ENCODE peak calls at places on chromosomes 12 and 14, in four cellular contexts. O is LHCN-M2, L is mucosa of gallbladder, U is epithelial cell of prostate. A is an unnamed sample.

GRCh38 chr14:104592785-104593184 is 11.8 kb downstream of the TMEM179 start:
- DNase-seq in O (no peak), L (no peak), U (no peak), A (no peak)

GRCh38 chr14:64465856-64466554 is 706 bp downstream of the AKAP5 start:
- DNase-seq in O (peak; percentile 39), L (peak; percentile 22), U (no peak), A (no peak)

GRCh38 chr12:112584266-112584722 is 165.5 kb downstream of the PTPN11 start:
- DNase-seq in O (no peak), L (no peak), U (no peak), A (no peak)

GRCh38 chr14:37787879-37788494 is 192.6 kb downstream of the TTC6 start:
- DNase-seq in O (no peak), L (no peak), U (no peak), A (no peak)

GRCh38 chr12:14892726-14893442 is 7.2 kb upstream of the MGP start:
- DNase-seq in O (peak; percentile 34), L (peak; percentile 34), U (no peak), A (no peak)

GRCh38 chr12:65721541-65722190 is 102.6 kb upstream of the HMGA2 start:
- DNase-seq in O (no peak), L (no peak), U (no peak), A (no peak)

GRCh38 chr14:32584079-32584478 is 255.0 kb downstream of the AKAP6 start:
- DNase-seq in O (no peak), L (no peak), U (no peak), A (no peak)

GRCh38 chr14:101775756-101776292 is 14.3 kb downstream of the PPP2R5C start:
- DNase-seq in O (no peak), L (no peak), U (no peak), A (no peak)

GRCh38 chr12:13573698-13574321 is 377.3 kb downstream of the EMP1 start:
- DNase-seq in O (peak; percentile 18), L (no peak), U (peak; percentile 51), A (no peak)

GRCh38 chr14:22370084-22370847 is 218.8 kb downstream of the DAD1 start:
- DNase-seq in O (no peak), L (no peak), U (peak; percentile 77), A (no peak)

GRCh38 chr12:459430-460258 is at the start of gene B4GALNT3:
- DNase-seq in O (no peak), L (peak; percentile 27), U (no peak), A (peak; percentile 20)

GRCh38 chr12:58896278-58896677 is 24.0 kb downstream of the LRIG3 start:
- DNase-seq in O (no peak), L (no peak), U (no peak), A (no peak)

GRCh38 chr14:21072102-21072501 is 2.0 kb downstream of the ARHGEF40 start:
- DNase-seq in O (peak; percentile 60), L (no peak), U (no peak), A (no peak)

A was measured in activated T-cell treated with anti-CD3 and anti-CD28 coated beads for 1 hour.